ENCODE peak calls at places on chromosomes 3 and 15, in four cellular contexts. J is stomach, O is tibial nerve, W is upper lobe of left lung. F is an unnamed sample. For H3K27me3, the result is how much of the 10 kb centered on the place peaks cover.

GRCh38 chr15:84871428-84871985 is 13.0 kb upstream of the SLC28A1 start:
- DNase-seq in J (peak), O (no peak), W (no peak), F (no peak)

GRCh38 chr15:55627730-55628368 is 39.7 kb upstream of the PYGO1 start:
- DNase-seq in J (peak), O (no peak), W (no peak), F (no peak)

GRCh38 chr3:189368384-189368783 is 196.6 kb downstream of the TPRG1 start:
- DNase-seq in J (no peak), O (no peak), W (no peak), F (no peak)

GRCh38 chr3:111910806-111911205 is 51.7 kb downstream of the PHLDB2 start:
- DNase-seq in J (no peak), O (no peak), W (no peak), F (no peak)

GRCh38 chr15:68301300-68301699 is 23.8 kb downstream of the FEM1B start:
- DNase-seq in J (no peak), O (no peak), W (no peak), F (peak)

GRCh38 chr3:135581806-135582205 is 383.7 kb upstream of the PPP2R3A start:
- DNase-seq in J (no peak), O (no peak), W (no peak), F (no peak)

GRCh38 chr3:58180940-58181587 is 29.7 kb downstream of the DNASE1L3 start:
- DNase-seq in J (no peak), O (no peak), W (no peak), F (no peak)

GRCh38 chr3:71271616-71272015 is 311.9 kb downstream of the FOXP1 start:
- DNase-seq in J (no peak), O (no peak), W (no peak), F (no peak)

GRCh38 chr15:69012761-69013364 is 1.6 kb upstream of the NOX5 start:
- DNase-seq in J (no peak), O (no peak), W (no peak), F (no peak)

GRCh38 chr3:17642474-17642873 is 100.0 kb downstream of the TBC1D5 start:
- DNase-seq in J (no peak), O (no peak), W (no peak), F (no peak)

GRCh38 chr15:61700803-61701202 is 359.4 kb downstream of the VPS13C start:
- DNase-seq in J (no peak), O (no peak), W (no peak), F (no peak)

GRCh38 chr3:127525373-127525772 is 65.2 kb downstream of the TPRA1 start:
- DNase-seq in J (no peak), O (no peak), W (no peak), F (no peak)

GRCh38 chr15:71115567-71116351 is 488 bp downstream of the THSD4 start:
- DNase-seq in J (peak), O (no peak), W (peak), F (no peak)

GRCh38 chr3:120429921-120430361 is 20.9 kb downstream of the FSTL1 start:
- DNase-seq in J (no peak), O (no peak), W (no peak), F (no peak)

GRCh38 chr3:183502782-183503181 is 52.7 kb downstream of the KLHL6 start:
- DNase-seq in J (no peak), O (no peak), W (no peak), F (no peak)

GRCh38 chr3:123595396-123595795 is 10.5 kb upstream of the HACD2 start:
- DNase-seq in J (no peak), O (no peak), W (no peak), F (no peak)

GRCh38 chr3:32401541-32402052 is 9.9 kb downstream of the CMTM7 start:
- DNase-seq in J (peak), O (peak), W (peak), F (peak)

GRCh38 chr3:76107935-76108570 is 322.7 kb upstream of the ZNF717 start:
- DNase-seq in J (no peak), O (no peak), W (no peak), F (no peak)

GRCh38 chr3:119858957-119859356 is 77.1 kb downstream of the NR1I2 start:
- DNase-seq in J (no peak), O (no peak), W (no peak), F (no peak)

GRCh38 chr3:5160926-5161858 is 26.3 kb upstream of the EDEM1 start:
- DNase-seq in J (no peak), O (no peak), W (no peak), F (no peak)

GRCh38 chr3:156620901-156621300 is 53.5 kb upstream of the TIPARP start:
- DNase-seq in J (no peak), O (no peak), W (no peak), F (no peak)

GRCh38 chr3:175374705-175375104 is 515.6 kb downstream of the NAALADL2 start:
- DNase-seq in J (no peak), O (no peak), W (no peak), F (no peak)

GRCh38 chr3:141266797-141267555 is 35.4 kb downstream of the PXYLP1 start:
- DNase-seq in J (no peak), O (no peak), W (no peak), F (no peak)

GRCh38 chr3:155991847-155992246 is 121.4 kb downstream of the GMPS start:
- DNase-seq in J (no peak), O (no peak), W (no peak), F (no peak)

GRCh38 chr3:179175358-179175757 is 27.2 kb downstream of the PIK3CA start:
- DNase-seq in J (no peak), O (no peak), W (no peak), F (no peak)

GRCh38 chr3:134883697-134884385 is 88.8 kb downstream of the EPHB1 start:
- DNase-seq in J (no peak), O (no peak), W (no peak), F (no peak)

GRCh38 chr15:31347067-31347975 is 20.7 kb downstream of the KLF13 start:
- DNase-seq in J (no peak), O (no peak), W (peak), F (no peak)

GRCh38 chr3:139110072-139110830 is 65.6 kb upstream of the PRR23C start:
- DNase-seq in J (no peak), O (no peak), W (no peak), F (no peak)

GRCh38 chr3:102207173-102207572 is 227.6 kb upstream of the ZPLD1 start:
- DNase-seq in J (no peak), O (no peak), W (no peak), F (no peak)

GRCh38 chr3:175065492-175065891 is 206.4 kb downstream of the NAALADL2 start:
- DNase-seq in J (no peak), O (no peak), W (no peak), F (no peak)

GRCh38 chr3:121126378-121127035 is 218.5 kb downstream of the STXBP5L start:
- DNase-seq in J (no peak), O (no peak), W (no peak), F (no peak)

GRCh38 chr15:91947370-91947769 is 93.9 kb downstream of the SLCO3A1 start:
- DNase-seq in J (no peak), O (no peak), W (no peak), F (no peak)

GRCh38 chr15:60703196-60703933 is 224.4 kb upstream of the ICE2 start:
- DNase-seq in J (no peak), O (no peak), W (no peak), F (no peak)

GRCh38 chr3:57755368-57756021 is 614 bp upstream of the SLMAP start:
- DNase-seq in J (peak), O (no peak), W (no peak), F (no peak)

GRCh38 chr3:134348524-134348923 is 25.7 kb downstream of the AMOTL2 start:
- DNase-seq in J (peak), O (no peak), W (no peak), F (no peak)

GRCh38 chr3:41212088-41212487 is 12.8 kb downstream of the CTNNB1 start:
- DNase-seq in J (no peak), O (no peak), W (no peak), F (no peak)

GRCh38 chr3:55497250-55497649 is 10.1 kb upstream of the WNT5A start:
- DNase-seq in J (no peak), O (no peak), W (no peak), F (no peak)
- H3K4me3 ChIP-seq in J (no peak), O (no peak), W (no peak), F (no peak)

GRCh38 chr3:181715601-181716340 is 4.0 kb downstream of the SOX2 start:
- DNase-seq in J (no peak), O (no peak), W (no peak), F (no peak)
- H3K27me3 ChIP-seq in J (half or more), O (half or more), W (half or more), F (under half)

DNA sequence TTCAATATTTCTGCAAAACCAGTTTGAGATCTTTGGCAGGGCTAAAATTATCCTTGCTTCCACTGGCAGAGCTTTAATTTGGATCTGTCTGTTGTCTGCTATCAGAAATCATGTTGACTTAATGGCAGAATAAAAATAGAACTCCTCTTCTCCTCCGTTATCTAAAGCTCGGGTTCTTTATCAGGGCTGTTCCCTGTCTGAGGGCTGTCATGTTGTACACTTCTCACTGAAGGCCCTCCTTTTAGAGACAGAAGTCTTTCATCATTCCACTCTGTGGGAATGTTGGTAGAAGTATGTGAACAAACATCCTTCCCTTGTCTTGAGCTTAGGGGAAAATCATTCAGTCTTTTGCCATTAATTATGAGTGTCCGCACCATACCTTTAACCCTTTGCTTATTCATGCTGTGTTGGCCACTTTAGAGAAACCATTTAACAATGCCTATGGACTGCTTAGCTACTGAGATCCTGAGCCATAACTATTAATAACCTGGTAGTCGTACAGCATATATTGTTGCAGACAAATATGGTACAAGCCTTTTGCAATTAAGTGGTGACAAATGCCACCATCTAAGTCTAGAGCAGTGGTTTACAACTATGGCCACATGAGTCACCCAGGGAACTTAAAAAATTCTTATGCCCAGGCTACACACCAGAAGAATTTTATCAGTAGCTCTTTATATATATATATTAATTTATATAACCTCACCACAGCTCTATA is 226.0 kb upstream of the TPM1 start:
- DNase-seq in J (no peak), O (no peak), W (no peak), F (no peak)
- TF ChIP-seq EP300 in J (no peak), O (no peak), W (no peak), F (no peak)

GRCh38 chr3:52771702-52772101 is 962 bp upstream of the NEK4 start:
- DNase-seq in J (no peak), O (no peak), W (no peak), F (no peak)
- H3K4me3 ChIP-seq in J (no peak), O (no peak), W (no peak), F (peak)

GRCh38 chr3:50204804-50205718 is at the start of gene SLC38A3:
- DNase-seq in J (peak), O (no peak), W (peak), F (peak)

GRCh38 chr3:50202353-50203112 is 2.5 kb upstream of the SLC38A3 start:
- DNase-seq in J (no peak), O (no peak), W (peak), F (no peak)

GRCh38 chr3:50201573-50202315 is 3.3 kb upstream of the SLC38A3 start:
- DNase-seq in J (no peak), O (no peak), W (no peak), F (no peak)

GRCh38 chr3:50204052-50204803 is 843 bp upstream of the SLC38A3 start:
- DNase-seq in J (no peak), O (no peak), W (no peak), F (no peak)

GRCh38 chr3:50203113-50203852 is 1.8 kb upstream of the SLC38A3 start:
- DNase-seq in J (no peak), O (no peak), W (peak), F (no peak)
- H3K27me3 ChIP-seq in J (under half), O (half or more), W (under half), F (under half)

DNA sequence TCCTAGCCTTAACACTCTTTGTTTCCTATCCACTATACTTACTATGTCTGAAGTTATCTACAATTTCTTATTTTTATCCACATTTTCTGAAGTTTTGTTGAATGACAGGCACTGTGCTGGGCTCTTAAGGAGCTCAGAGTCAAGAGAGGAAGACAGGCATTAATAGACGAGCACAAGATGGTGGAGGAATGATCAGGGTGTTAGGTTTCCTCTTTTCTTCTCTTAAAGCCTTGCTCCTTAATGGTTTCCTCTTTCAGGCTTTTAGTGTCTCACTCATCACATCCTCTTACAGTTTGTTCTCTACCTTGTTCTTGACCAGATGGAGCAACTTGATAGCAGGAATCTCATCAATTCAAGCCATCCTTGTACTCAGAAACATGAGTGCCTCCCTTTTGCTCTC is 52.9 kb upstream of the BCL6 start:
- DNase-seq in J (no peak), O (no peak), W (no peak), F (no peak)
- TF ChIP-seq EP300 in J (no peak), O (no peak), W (no peak), F (no peak)

DNA sequence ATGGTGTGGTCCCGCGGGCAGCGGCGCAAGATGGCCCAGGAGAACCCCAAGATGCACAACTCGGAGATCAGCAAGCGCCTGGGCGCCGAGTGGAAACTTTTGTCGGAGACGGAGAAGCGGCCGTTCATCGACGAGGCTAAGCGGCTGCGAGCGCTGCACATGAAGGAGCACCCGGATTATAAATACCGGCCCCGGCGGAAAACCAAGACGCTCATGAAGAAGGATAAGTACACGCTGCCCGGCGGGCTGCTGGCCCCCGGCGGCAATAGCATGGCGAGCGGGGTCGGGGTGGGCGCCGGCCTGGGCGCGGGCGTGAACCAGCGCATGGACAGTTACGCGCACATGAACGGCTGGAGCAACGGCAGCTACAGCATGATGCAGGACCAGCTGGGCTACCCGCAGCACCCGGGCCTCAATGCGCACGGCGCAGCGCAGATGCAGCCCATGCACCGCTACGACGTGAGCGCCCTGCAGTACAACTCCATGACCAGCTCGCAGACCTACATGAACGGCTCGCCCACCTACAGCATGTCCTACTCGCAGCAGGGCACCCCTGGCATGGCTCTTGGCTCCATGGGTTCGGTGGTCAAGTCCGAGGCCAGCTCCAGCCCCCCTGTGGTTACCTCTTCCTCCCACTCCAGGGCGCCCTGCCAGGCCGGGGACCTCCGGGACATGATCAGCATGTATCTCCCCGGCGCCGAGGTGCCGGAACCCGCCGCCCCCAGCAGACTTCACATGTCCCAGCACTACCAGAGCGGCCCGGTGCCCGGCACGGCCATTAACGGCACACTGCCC is 977 bp downstream of the SOX2 start:
- DNase-seq in J (peak), O (peak), W (peak), F (no peak)
- H3K4me3 ChIP-seq in J (peak), O (peak), W (no peak), F (no peak)

GRCh38 chr3:184568591-184568917 is 7.0 kb downstream of the EPHB3 start:
- DNase-seq in J (no peak), O (no peak), W (peak), F (no peak)
- H3K27me3 ChIP-seq in J (under half), O (under half), W (under half), F (under half)

GRCh38 chr3:171013822-171014748 is 12.4 kb downstream of the SLC2A2 start:
- DNase-seq in J (no peak), O (no peak), W (no peak), F (no peak)
- TF ChIP-seq EP300 in J (no peak), O (no peak), W (no peak), F (no peak)

F was measured in ovary.